ENCODE peak calls at places on chromosomes 12 and 14, in seven cellular contexts. C, F, N, K, X, W and Z are unnamed samples.

GRCh38 chr14:89417111-89417468 is at the start of gene FOXN3:
- DNase-seq in W (peak), C (peak), K (peak), X (peak), F (peak), N (peak), Z (peak)

GRCh38 chr14:105748204-105748578 is 221.8 kb downstream of the TMEM121 start:
- DNase-seq in F (peak), X (no peak), W (no peak), N (peak), K (peak), C (no peak), Z (no peak)

GRCh38 chr12:67515679-67516363 is 132.7 kb upstream of the DYRK2 start:
- DNase-seq in W (no peak), X (no peak), K (no peak), N (no peak), C (peak), F (peak), Z (no peak)

GRCh38 chr14:38208825-38209562 is 1.3 kb downstream of the SSTR1 start:
- DNase-seq in W (peak), N (peak), K (no peak), C (no peak), X (no peak), F (peak), Z (peak)

GRCh38 chr12:113305281-113305856 is 29.5 kb downstream of the SLC8B1 start:
- DNase-seq in C (no peak), X (no peak), W (no peak), F (no peak), N (no peak), K (no peak), Z (no peak)

GRCh38 chr12:12992418-12993175 is 7.5 kb downstream of the HEBP1 start:
- DNase-seq in N (peak), W (no peak), F (no peak), C (no peak), K (peak), X (no peak), Z (no peak)

GRCh38 chr12:93122089-93122488 is 193.0 kb upstream of the EEA1 start:
- DNase-seq in X (no peak), W (no peak), N (no peak), K (no peak), C (no peak), F (no peak), Z (peak)

GRCh38 chr14:59283380-59283779 is 94.9 kb downstream of the DAAM1 start:
- DNase-seq in C (no peak), F (no peak), K (no peak), X (no peak), N (no peak), W (no peak), Z (peak)

GRCh38 chr14:104746951-104747481 is 5.9 kb upstream of the SIVA1 start:
- DNase-seq in C (no peak), K (no peak), N (no peak), F (peak), X (no peak), W (no peak), Z (no peak)

GRCh38 chr12:8860165-8860961 is 37.9 kb downstream of the A2ML1 start:
- DNase-seq in C (peak), W (peak), F (no peak), X (no peak), N (peak), K (peak), Z (peak)

GRCh38 chr14:64680675-64681060 is 23.6 kb upstream of the PLEKHG3 start:
- DNase-seq in W (no peak), N (no peak), K (no peak), X (no peak), C (no peak), F (no peak), Z (no peak)

GRCh38 chr12:14239350-14239934 is 126.0 kb upstream of the ATF7IP start:
- DNase-seq in N (peak), W (peak), C (no peak), K (peak), X (no peak), F (no peak), Z (peak)

GRCh38 chr12:19482551-19483109 is 43.3 kb downstream of the AEBP2 start:
- DNase-seq in K (peak), X (peak), C (peak), F (no peak), N (no peak), W (peak), Z (peak)

GRCh38 chr12:53049582-53050318 is at the start of gene TNS2:
- DNase-seq in C (no peak), F (no peak), N (no peak), X (no peak), W (peak), K (peak), Z (peak)

GRCh38 chr14:92997343-92998061 is 74.6 kb downstream of the CHGA start:
- DNase-seq in K (no peak), W (no peak), X (no peak), N (no peak), C (no peak), F (peak), Z (no peak)

GRCh38 chr14:95482967-95483842 is 33.2 kb downstream of the SYNE3 start:
- DNase-seq in X (no peak), C (no peak), W (peak), N (no peak), K (peak), F (no peak), Z (peak)

GRCh38 chr12:56836800-56837663 is 73.9 kb downstream of the HSD17B6 start:
- DNase-seq in W (no peak), C (peak), F (no peak), K (no peak), N (peak), X (no peak), Z (no peak)

GRCh38 chr14:68363841-68364711 is 428.8 kb downstream of the ZFP36L1 start:
- DNase-seq in K (no peak), N (peak), C (no peak), F (no peak), W (peak), X (no peak), Z (peak)

GRCh38 chr14:96197163-96197852 is 7.3 kb upstream of the BDKRB2 start:
- DNase-seq in F (no peak), K (no peak), W (no peak), N (no peak), C (no peak), X (no peak), Z (no peak)

GRCh38 chr14:67762051-67762450 is 54.3 kb downstream of the ZFYVE26 start:
- DNase-seq in K (no peak), N (no peak), F (no peak), C (no peak), X (no peak), W (no peak), Z (no peak)

GRCh38 chr12:104232609-104233280 is 17.2 kb downstream of the TXNRD1 start:
- DNase-seq in N (no peak), W (no peak), C (no peak), X (no peak), K (no peak), F (no peak), Z (no peak)

GRCh38 chr14:97298331-97298730 is 501.1 kb downstream of the VRK1 start:
- DNase-seq in W (peak), K (no peak), N (peak), X (no peak), F (no peak), C (no peak), Z (no peak)

GRCh38 chr12:95918194-95918993 is 24.0 kb downstream of the CCDC38 start:
- DNase-seq in C (peak), F (peak), K (peak), W (peak), X (no peak), N (peak), Z (peak)

GRCh38 chr12:29066061-29066588 is 83.0 kb upstream of the FAR2 start:
- DNase-seq in N (peak), W (no peak), C (no peak), K (no peak), X (no peak), F (no peak), Z (no peak)

GRCh38 chr14:31346097-31346496 is 74.3 kb downstream of the HEATR5A start:
- DNase-seq in W (no peak), C (no peak), F (no peak), K (no peak), X (no peak), N (no peak), Z (no peak)

GRCh38 chr14:27390130-27390529 is 792.3 kb upstream of the NOVA1 start:
- DNase-seq in X (no peak), W (no peak), F (no peak), K (no peak), N (no peak), C (no peak), Z (no peak)

GRCh38 chr14:65346895-65347294 is 65.6 kb upstream of the FUT8 start:
- DNase-seq in N (no peak), C (no peak), X (no peak), F (no peak), K (peak), W (no peak), Z (no peak)

GRCh38 chr12:128191380-128191779 is 75.6 kb upstream of the TMEM132C start:
- DNase-seq in N (no peak), K (no peak), X (no peak), F (no peak), C (no peak), W (no peak), Z (no peak)

GRCh38 chr12:73445658-73446324 is 1091.8 kb upstream of the ATXN7L3B start:
- DNase-seq in C (no peak), X (no peak), F (no peak), W (no peak), K (no peak), N (no peak), Z (no peak)

GRCh38 chr12:88904705-88905104 is 324.4 kb upstream of the KITLG start:
- DNase-seq in F (peak), W (no peak), N (no peak), K (no peak), X (no peak), C (no peak), Z (no peak)

GRCh38 chr14:37591311-37591940 is 3.6 kb downstream of the FOXA1 start:
- DNase-seq in N (no peak), F (peak), K (no peak), W (peak), X (no peak), C (no peak), Z (no peak)

GRCh38 chr12:49983892-49984291 is 11.1 kb downstream of the AQP6 start:
- DNase-seq in N (peak), F (peak), C (no peak), W (no peak), X (no peak), K (no peak), Z (peak)

GRCh38 chr12:70290126-70290525 is 46.9 kb downstream of the CNOT2 start:
- DNase-seq in N (peak), K (no peak), F (no peak), C (no peak), W (no peak), X (no peak), Z (peak)

GRCh38 chr12:114681149-114681849 is 2.7 kb downstream of the TBX3 start:
- DNase-seq in F (no peak), K (no peak), C (no peak), N (no peak), X (no peak), W (no peak), Z (no peak)

GRCh38 chr12:105522166-105522825 is 191.8 kb downstream of the C12orf75 start:
- DNase-seq in N (no peak), X (no peak), W (no peak), C (no peak), F (no peak), K (no peak), Z (no peak)

GRCh38 chr12:102067574-102068258 is 5.9 kb upstream of the WASHC3 start:
- DNase-seq in F (no peak), K (no peak), X (no peak), N (no peak), W (no peak), C (no peak), Z (no peak)

GRCh38 chr14:105118646-105119409 is 49.7 kb downstream of the JAG2 start:
- DNase-seq in N (no peak), F (no peak), K (no peak), X (no peak), W (peak), C (no peak), Z (no peak)

GRCh38 chr14:90616313-90616712 is 199.9 kb downstream of the TTC7B start:
- DNase-seq in N (no peak), C (no peak), X (no peak), K (no peak), F (no peak), W (no peak), Z (no peak)